ENCODE peak calls at places on chromosomes 11 and 22, in six cellular contexts. L is GM19239; W is AG10803; K is effector CD4-positive, alpha-beta T cell; P is dorsolateral prefrontal cortex; E is LHCN-M2. U is an unnamed sample.

GRCh38 chr11:80886684-80887083 is 1445.9 kb upstream of the TENM4 start:
- DNase-seq in W (no peak), E (no peak), P (no peak), L (no peak), K (no peak), U (no peak)

GRCh38 chr11:22703040-22703439 is 36.6 kb downstream of the GAS2 start:
- DNase-seq in L (no peak), P (no peak), W (peak), K (no peak), E (peak), U (peak)

GRCh38 chr11:113732092-113732491 is 26.0 kb upstream of the TMPRSS5 start:
- DNase-seq in P (no peak), K (no peak), E (no peak), W (no peak), L (no peak), U (no peak)

GRCh38 chr11:126764221-126764620 is 236.3 kb downstream of the KIRREL3 start:
- DNase-seq in L (no peak), K (no peak), P (no peak), E (no peak), W (peak), U (no peak)

GRCh38 chr11:45473491-45473890 is 187.3 kb upstream of the SYT13 start:
- DNase-seq in E (no peak), W (no peak), K (no peak), P (no peak), L (no peak), U (peak)

GRCh38 chr22:29391546-29391945 is 3.2 kb upstream of the AP1B1 start:
- DNase-seq in K (no peak), W (no peak), P (no peak), L (no peak), E (no peak), U (no peak)

GRCh38 chr11:133075351-133075750 is 456.9 kb downstream of the OPCML start:
- DNase-seq in W (no peak), L (no peak), K (no peak), P (no peak), E (no peak), U (no peak)

GRCh38 chr22:24386814-24387550 is 40.4 kb upstream of the ADORA2A start:
- DNase-seq in E (no peak), P (no peak), K (no peak), L (no peak), W (peak), U (no peak)

GRCh38 chr22:20585640-20586402 is 78.4 kb downstream of the MED15 start:
- DNase-seq in E (no peak), P (no peak), L (no peak), K (no peak), W (no peak), U (no peak)